ENCODE peak calls at places on chromosomes 12 and 14, in four cellular contexts. M is HepG2, U is WTC11, N is K562. X is an unnamed sample.

GRCh38 chr12:129839679-129840078 is 64.1 kb downstream of the TMEM132D start:
- DNase-seq in M (no peak), U (no peak), N (no peak), X (no peak)

GRCh38 chr12:131905640-131906091 is 11.2 kb downstream of the ULK1 start:
- DNase-seq in M (no peak), U (no peak), N (no peak), X (no peak)

GRCh38 chr12:118064608-118065007 is 3.6 kb upstream of the WSB2 start:
- DNase-seq in M (no peak), U (peak; percentile 26), N (no peak), X (peak; percentile 22)

GRCh38 chr12:64890873-64891468 is 66.5 kb downstream of the TBC1D30 start:
- DNase-seq in M (peak; percentile 61), U (no peak), N (peak; percentile 49), X (peak; percentile 59)

GRCh38 chr14:61476737-61477410 is 155.5 kb downstream of the PRKCH start:
- DNase-seq in M (no peak), U (no peak), N (no peak), X (no peak)

GRCh38 chr12:12560587-12561304 is 1.9 kb downstream of the DUSP16 start:
- DNase-seq in M (peak; percentile 92), U (no peak), N (peak; percentile 8), X (no peak)

GRCh38 chr12:77796775-77797174 is 33.9 kb upstream of the NAV3 start:
- DNase-seq in M (no peak), U (no peak), N (no peak), X (no peak)

GRCh38 chr14:105492966-105493871 is 2.2 kb downstream of the TEDC1 start:
- DNase-seq in M (no peak), U (no peak), N (no peak), X (no peak)

GRCh38 chr12:88544991-88545684 is 35.1 kb downstream of the KITLG start:
- DNase-seq in M (no peak), U (no peak), N (no peak), X (no peak)

GRCh38 chr12:46963977-46964376 is 115.4 kb upstream of the PCED1B start:
- DNase-seq in M (no peak), U (no peak), N (no peak), X (no peak)

GRCh38 chr12:74334770-74335169 is 202.9 kb upstream of the ATXN7L3B start:
- DNase-seq in M (no peak), U (no peak), N (no peak), X (no peak)

GRCh38 chr12:128820723-128821432 is 2.9 kb downstream of the SLC15A4 start:
- DNase-seq in M (no peak), U (no peak), N (no peak), X (no peak)

GRCh38 chr14:76351941-76352340 is 24.0 kb upstream of the ESRRB start:
- DNase-seq in M (no peak), U (no peak), N (no peak), X (no peak)

GRCh38 chr14:58659846-58660245 is 22.1 kb downstream of the DACT1 start:
- DNase-seq in M (no peak), U (no peak), N (no peak), X (no peak)

GRCh38 chr14:75247286-75247922 is 31.2 kb upstream of the FOS start:
- DNase-seq in M (peak; percentile 77), U (no peak), N (no peak), X (no peak)

GRCh38 chr12:116324684-116325664 is 47.5 kb upstream of the MED13L start:
- DNase-seq in M (no peak), U (no peak), N (no peak), X (no peak)
- TF ChIP-seq SP1 in M (no peak), U (no peak), N (no peak), X (no peak)

GRCh38 chr14:47186491-47186890 is 488.9 kb downstream of the MDGA2 start:
- DNase-seq in M (no peak), U (no peak), N (no peak), X (no peak)
- TF ChIP-seq ELF4 in M (no peak), U (no peak), N (no peak), X (no peak)

DNA sequence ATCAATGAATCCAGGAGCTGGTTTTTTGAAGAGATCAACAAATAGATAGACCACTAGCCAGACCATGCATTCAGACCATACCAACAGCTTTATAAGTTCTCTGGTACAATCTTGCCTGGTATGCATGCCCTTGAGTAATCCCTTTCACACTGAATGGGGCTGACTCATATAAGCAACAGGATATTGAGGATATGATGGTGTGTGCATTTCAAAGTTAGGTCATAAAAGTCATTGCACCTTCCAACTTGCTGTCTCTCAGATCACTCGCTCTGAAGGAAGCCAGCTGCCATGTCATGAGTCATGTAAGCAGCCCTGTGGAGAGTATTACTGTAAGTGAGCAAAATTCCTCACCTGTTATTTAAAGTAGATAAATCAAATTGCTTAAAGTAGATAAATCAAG is 45.0 kb upstream of the OR6J1 start:
- DNase-seq in M (peak; percentile 91), U (no peak), N (no peak), X (no peak)
- TF ChIP-seq SP1 in M (no peak), U (no peak), N (no peak), X (no peak)

GRCh38 chr14:31057701-31058364 is 31.7 kb upstream of the STRN3 start:
- DNase-seq in M (no peak), U (no peak), N (no peak), X (no peak)

GRCh38 chr14:31057035-31057434 is 30.9 kb upstream of the STRN3 start:
- DNase-seq in M (no peak), U (no peak), N (no peak), X (no peak)

GRCh38 chr14:31060253-31060875 is 34.2 kb upstream of the STRN3 start:
- DNase-seq in M (no peak), U (no peak), N (no peak), X (no peak)

DNA sequence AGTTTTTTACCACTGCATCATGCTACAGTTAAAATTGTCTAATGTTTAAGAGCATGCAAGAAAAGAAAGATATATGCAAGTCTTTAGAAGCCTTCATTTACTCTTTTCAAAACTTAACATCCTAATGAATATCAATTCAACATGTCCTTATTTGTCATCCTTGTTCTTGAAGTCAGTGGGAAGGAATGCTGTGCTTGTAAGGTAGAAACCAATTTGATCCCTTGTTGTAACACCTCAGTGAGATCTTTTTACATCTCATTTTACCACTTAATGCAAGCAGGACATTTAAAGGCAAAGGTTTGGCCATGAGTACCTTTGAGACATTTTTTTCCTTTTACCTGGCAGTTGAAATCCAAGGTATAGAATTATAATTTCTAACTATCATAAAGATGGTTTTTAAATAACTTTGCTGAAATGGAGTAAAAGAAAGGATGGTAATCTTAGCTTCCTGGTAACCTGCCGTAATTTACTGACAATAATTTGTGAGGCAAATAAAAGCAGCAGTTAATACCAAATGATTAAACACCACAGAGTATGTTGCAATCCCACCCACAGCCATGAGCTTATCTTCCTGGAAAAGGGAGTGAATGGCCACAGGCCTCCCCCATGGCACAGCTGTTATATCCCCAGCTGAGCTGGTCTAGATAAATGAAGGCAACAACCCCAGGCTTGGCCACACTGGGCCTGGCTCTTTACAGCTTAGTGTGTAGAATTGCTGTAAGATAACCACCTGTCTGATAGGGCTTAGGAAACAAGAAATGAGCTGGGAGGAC is 33.2 kb upstream of the STRN3 start:
- DNase-seq in M (peak; percentile 70), U (no peak), N (peak; percentile 72), X (peak; percentile 12)
- TF ChIP-seq ELF4 in M (no peak), U (no peak), N (peak; percentile 82), X (no peak)

X was measured in HEK293T.